ENCODE peak calls at places on chromosomes 3 and 15, in seven cellular contexts. R, N, E, I, F, A and H are unnamed samples.

GRCh38 chr3:129663045-129663446 is 56.6 kb upstream of the PLXND1 start:
- DNase-seq in R (peak), N (no peak), E (no peak), I (no peak), F (no peak), A (no peak), H (no peak)

GRCh38 chr15:31298707-31299172 is 27.9 kb upstream of the KLF13 start:
- DNase-seq in R (no peak), N (no peak), E (peak), I (peak), F (peak), A (peak), H (no peak)

GRCh38 chr15:33358303-33358702 is 47.5 kb downstream of the RYR3 start:
- DNase-seq in R (no peak), N (no peak), E (no peak), I (no peak), F (no peak), A (no peak), H (no peak)

GRCh38 chr15:99729327-99729726 is 3.9 kb downstream of the LYSMD4 start:
- DNase-seq in R (no peak), N (no peak), E (no peak), I (no peak), F (peak), A (no peak), H (no peak)

GRCh38 chr15:33852570-33852969 is 115.7 kb upstream of the CHRM5 start:
- DNase-seq in R (peak), N (peak), E (no peak), I (no peak), F (no peak), A (no peak), H (no peak)

GRCh38 chr3:154236331-154236730 is 88.0 kb downstream of the DHX36 start:
- DNase-seq in R (no peak), N (no peak), E (no peak), I (no peak), F (no peak), A (no peak), H (no peak)

GRCh38 chr3:155465664-155466063 is 172.2 kb upstream of the STRIT1 start:
- DNase-seq in R (no peak), N (no peak), E (no peak), I (no peak), F (no peak), A (no peak), H (no peak)

GRCh38 chr3:123778991-123779622 is 105.0 kb downstream of the MYLK start:
- DNase-seq in R (no peak), N (no peak), E (no peak), I (no peak), F (no peak), A (no peak), H (no peak)

GRCh38 chr15:81982808-81983207 is 63.0 kb downstream of the MEX3B start:
- DNase-seq in R (no peak), N (no peak), E (no peak), I (no peak), F (no peak), A (no peak), H (no peak)

GRCh38 chr3:126472277-126473006 is 3.2 kb downstream of the ZXDC start:
- DNase-seq in R (peak), N (peak), E (peak), I (no peak), F (peak), A (peak), H (no peak)
- TF ChIP-seq POLR2A in R (no peak), N (no peak), E (no peak), I (no peak), F (no peak), A (peak), H (no peak)

GRCh38 chr3:193872265-193872753 is 263.6 kb upstream of the HES1 start:
- DNase-seq in R (peak), N (peak), E (peak), I (no peak), F (peak), A (no peak), H (no peak)

GRCh38 chr3:193868590-193868989 is 267.4 kb upstream of the HES1 start:
- DNase-seq in R (no peak), N (no peak), E (no peak), I (no peak), F (no peak), A (no peak), H (no peak)

GRCh38 chr3:193869221-193870201 is 266.4 kb upstream of the HES1 start:
- DNase-seq in R (peak), N (peak), E (no peak), I (no peak), F (peak), A (no peak), H (no peak)

GRCh38 chr3:193871093-193871485 is 264.9 kb upstream of the HES1 start:
- DNase-seq in R (no peak), N (no peak), E (no peak), I (no peak), F (no peak), A (no peak), H (no peak)

DNA sequence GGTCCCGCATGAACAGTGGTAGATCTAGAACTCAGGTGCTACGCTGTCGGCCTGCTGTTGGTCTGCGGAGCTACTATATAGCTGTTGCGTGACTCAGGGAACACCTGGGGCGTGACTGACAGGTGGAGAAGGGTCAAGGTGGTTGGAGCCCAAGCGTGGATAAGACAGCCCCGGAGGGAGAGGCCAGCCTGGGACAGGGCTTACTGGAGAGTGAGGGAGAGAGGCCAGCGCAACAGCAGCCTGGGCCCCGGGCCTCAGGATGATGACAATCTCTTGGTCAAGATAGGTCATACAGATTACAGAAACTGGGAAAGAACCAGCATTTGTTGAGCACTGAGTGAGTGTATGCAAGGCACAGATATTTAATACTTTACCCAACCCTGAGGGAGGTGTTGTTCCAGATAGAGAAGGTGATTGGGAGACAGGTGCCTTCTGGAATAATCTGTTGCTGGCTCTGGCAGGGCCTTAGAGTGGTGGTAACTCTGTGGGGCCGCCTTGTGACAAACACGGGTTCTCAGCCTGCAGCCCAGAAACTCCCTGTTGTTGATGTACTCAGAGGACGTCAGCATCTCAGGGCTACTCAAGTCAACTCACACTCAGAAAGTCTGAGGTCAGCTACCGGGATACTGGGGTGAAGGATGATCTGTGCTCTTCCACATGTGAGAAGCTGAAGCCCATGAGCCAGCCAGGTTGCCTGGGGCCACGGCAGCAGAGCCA is 265.4 kb upstream of the HES1 start:
- DNase-seq in R (no peak), N (peak), E (no peak), I (no peak), F (no peak), A (no peak), H (no peak)
- TF ChIP-seq POLR2A in R (no peak), N (no peak), E (no peak), I (no peak), F (no peak), A (no peak), H (no peak)

DNA sequence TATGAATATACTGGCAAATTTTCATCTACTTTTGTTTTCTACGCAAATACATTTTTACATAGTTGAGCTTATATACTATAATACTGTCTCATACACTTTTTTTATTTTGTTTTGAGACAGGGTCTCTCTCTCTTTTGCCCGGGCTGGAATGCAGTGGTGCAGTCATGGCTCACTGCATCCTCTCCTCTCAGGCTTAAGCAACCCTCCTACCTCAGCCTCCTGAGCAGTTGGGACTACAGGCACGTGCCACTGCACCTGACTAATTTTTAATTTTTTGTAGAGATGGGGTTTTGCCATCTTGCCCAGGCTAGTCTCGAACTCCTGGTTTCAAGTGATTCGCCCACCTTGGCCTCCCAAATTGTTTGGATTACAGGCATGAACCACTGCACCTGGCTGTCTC is 25.9 kb downstream of the HACL1 start:
- DNase-seq in R (no peak), N (no peak), E (no peak), I (no peak), F (no peak), A (no peak), H (no peak)
- TF ChIP-seq POLR2A in R (no peak), N (no peak), E (no peak), I (no peak), F (no peak), A (no peak), H (no peak)

GRCh38 chr3:20039765-20040475 is at the start of gene KAT2B:
- DNase-seq in R (peak), N (peak), E (peak), I (peak), F (peak), A (peak), H (peak)

GRCh38 chr3:20040476-20041196 is 390 bp downstream of the KAT2B start:
- DNase-seq in R (peak), N (peak), E (peak), I (peak), F (peak), A (peak), H (peak)

GRCh38 chr3:20042331-20042730 is 2.1 kb downstream of the KAT2B start:
- DNase-seq in R (no peak), N (no peak), E (no peak), I (no peak), F (no peak), A (no peak), H (no peak)

GRCh38 chr3:20039082-20039764 is 1.0 kb upstream of the KAT2B start:
- DNase-seq in R (no peak), N (no peak), E (no peak), I (no peak), F (no peak), A (no peak), H (no peak)

DNA sequence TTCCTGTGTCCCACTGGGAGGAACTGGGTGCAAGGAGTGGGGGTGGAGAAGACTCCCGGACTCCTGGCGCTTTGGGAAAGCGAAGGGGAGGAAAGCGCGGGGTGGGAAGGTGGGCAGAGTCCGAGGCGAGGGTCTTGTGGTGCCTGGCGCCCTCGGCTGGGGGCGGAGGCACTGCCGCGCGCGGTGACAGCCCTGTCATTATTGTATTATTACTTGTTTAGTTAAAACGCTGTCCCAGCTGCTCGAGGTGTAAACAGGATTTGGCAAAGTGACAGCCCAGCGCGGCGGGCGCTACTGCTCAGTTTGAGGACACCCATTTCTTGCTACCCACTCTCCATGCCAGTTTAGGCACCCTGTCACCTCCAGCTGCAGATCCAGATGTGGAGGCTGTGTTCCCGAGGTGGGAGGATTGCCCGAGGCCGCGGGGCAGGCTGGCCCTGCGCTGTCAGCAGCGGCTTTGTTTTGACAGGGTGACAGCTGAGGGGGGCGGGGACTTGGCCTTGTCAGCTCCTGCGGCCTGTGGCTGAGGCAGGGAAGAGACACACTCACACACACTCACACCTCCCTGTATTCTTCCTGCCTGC is 1.0 kb downstream of the KAT2B start:
- DNase-seq in R (peak), N (peak), E (peak), I (peak), F (peak), A (peak), H (peak)
- TF ChIP-seq POLR2A in R (no peak), N (no peak), E (no peak), I (peak), F (peak), A (peak), H (no peak)